ENCODE peak calls at places on chromosomes 4 and X, in six cellular contexts. One of them, this sample, is unnamed.

GRCh38 chr4:120718979-120719566 is 203.5 kb downstream of the PRDM5 start:
- DNase-seq in heart left ventricle: no peak
- DNase-seq in WERI-Rb-1: peak; percentile 54
- DNase-seq in adrenal gland: peak; percentile 31
- DNase-seq in foreskin fibroblast: peak; percentile 38
- DNase-seq in bronchial epithelial cell: peak; percentile 31
- DNase-seq in this sample: no peak

GRCh38 chrX:77167993-77168392 is 279.2 kb upstream of the FGF16 start:
- DNase-seq in adrenal gland: no peak
- DNase-seq in heart left ventricle: no peak
- DNase-seq in bronchial epithelial cell: peak; percentile 0
- DNase-seq in WERI-Rb-1: no peak
- DNase-seq in foreskin fibroblast: no peak
- DNase-seq in this sample: no peak

GRCh38 chr4:7043521-7044414 is 596 bp downstream of the TADA2B start:
- DNase-seq in heart left ventricle: peak; percentile 59
- DNase-seq in WERI-Rb-1: peak; percentile 47
- DNase-seq in bronchial epithelial cell: no peak
- DNase-seq in adrenal gland: peak; percentile 60
- DNase-seq in foreskin fibroblast: peak; percentile 25
- DNase-seq in this sample: no peak

GRCh38 chr4:157217708-157218107 is 2.8 kb upstream of the GRIA2 start:
- DNase-seq in heart left ventricle: no peak
- DNase-seq in bronchial epithelial cell: peak; percentile 37
- DNase-seq in WERI-Rb-1: no peak
- DNase-seq in adrenal gland: no peak
- DNase-seq in foreskin fibroblast: no peak
- DNase-seq in this sample: no peak

GRCh38 chr4:122533841-122534240 is 77.3 kb upstream of the IL2 start:
- DNase-seq in heart left ventricle: no peak
- DNase-seq in bronchial epithelial cell: no peak
- DNase-seq in foreskin fibroblast: no peak
- DNase-seq in adrenal gland: no peak
- DNase-seq in WERI-Rb-1: peak; percentile 59
- DNase-seq in this sample: peak; percentile 41

GRCh38 chrX:148288451-148288850 is 212.0 kb upstream of the AFF2 start:
- DNase-seq in adrenal gland: no peak
- DNase-seq in foreskin fibroblast: no peak
- DNase-seq in heart left ventricle: no peak
- DNase-seq in WERI-Rb-1: no peak
- DNase-seq in bronchial epithelial cell: no peak
- DNase-seq in this sample: no peak

GRCh38 chr4:133624744-133625143 is 475.6 kb downstream of the PCDH10 start:
- DNase-seq in heart left ventricle: no peak
- DNase-seq in bronchial epithelial cell: no peak
- DNase-seq in adrenal gland: no peak
- DNase-seq in foreskin fibroblast: no peak
- DNase-seq in WERI-Rb-1: peak; percentile 62
- DNase-seq in this sample: no peak

GRCh38 chrX:114964374-114964773 is 53.0 kb downstream of the IL13RA2 start:
- DNase-seq in foreskin fibroblast: no peak
- DNase-seq in heart left ventricle: no peak
- DNase-seq in WERI-Rb-1: no peak
- DNase-seq in bronchial epithelial cell: no peak
- DNase-seq in adrenal gland: no peak
- DNase-seq in this sample: no peak

GRCh38 chr4:17698116-17698515 is 83.3 kb downstream of the FAM184B start:
- DNase-seq in bronchial epithelial cell: no peak
- DNase-seq in WERI-Rb-1: no peak
- DNase-seq in adrenal gland: no peak
- DNase-seq in heart left ventricle: no peak
- DNase-seq in foreskin fibroblast: no peak
- DNase-seq in this sample: no peak

GRCh38 chrX:110282922-110283321 is 35.0 kb downstream of the AMMECR1 start:
- DNase-seq in WERI-Rb-1: no peak
- DNase-seq in heart left ventricle: no peak
- DNase-seq in adrenal gland: no peak
- DNase-seq in foreskin fibroblast: no peak
- DNase-seq in bronchial epithelial cell: no peak
- DNase-seq in this sample: no peak

GRCh38 chr4:182309877-182310276 is 66.7 kb downstream of the TENM3 start:
- DNase-seq in foreskin fibroblast: no peak
- DNase-seq in adrenal gland: no peak
- DNase-seq in heart left ventricle: no peak
- DNase-seq in WERI-Rb-1: no peak
- DNase-seq in bronchial epithelial cell: no peak
- DNase-seq in this sample: no peak

GRCh38 chr4:108486046-108486445 is 134.3 kb upstream of the RPL34 start:
- DNase-seq in WERI-Rb-1: no peak
- DNase-seq in heart left ventricle: no peak
- DNase-seq in foreskin fibroblast: no peak
- DNase-seq in adrenal gland: no peak
- DNase-seq in bronchial epithelial cell: no peak
- DNase-seq in this sample: no peak

GRCh38 chr4:85092536-85092935 is 126.0 kb upstream of the WDFY3 start:
- DNase-seq in foreskin fibroblast: no peak
- DNase-seq in WERI-Rb-1: no peak
- DNase-seq in heart left ventricle: no peak
- DNase-seq in bronchial epithelial cell: no peak
- DNase-seq in adrenal gland: no peak
- DNase-seq in this sample: no peak

GRCh38 chr4:36601864-36602263 is 320.4 kb downstream of the DTHD1 start:
- DNase-seq in heart left ventricle: no peak
- DNase-seq in adrenal gland: no peak
- DNase-seq in bronchial epithelial cell: no peak
- DNase-seq in WERI-Rb-1: no peak
- DNase-seq in foreskin fibroblast: no peak
- DNase-seq in this sample: no peak

GRCh38 chrX:69614896-69615295 is 1.0 kb upstream of the EDA start:
- DNase-seq in adrenal gland: no peak
- DNase-seq in heart left ventricle: peak; percentile 18
- DNase-seq in WERI-Rb-1: no peak
- DNase-seq in foreskin fibroblast: no peak
- DNase-seq in bronchial epithelial cell: no peak
- DNase-seq in this sample: no peak

GRCh38 chr4:97828646-97829045 is 314.6 kb downstream of the STPG2 start:
- DNase-seq in adrenal gland: no peak
- DNase-seq in bronchial epithelial cell: no peak
- DNase-seq in WERI-Rb-1: peak; percentile 87
- DNase-seq in heart left ventricle: no peak
- DNase-seq in foreskin fibroblast: no peak
- DNase-seq in this sample: no peak

GRCh38 chrX:85851418-85851817 is 195.9 kb downstream of the CHM start:
- DNase-seq in foreskin fibroblast: no peak
- DNase-seq in bronchial epithelial cell: peak; percentile 15
- DNase-seq in WERI-Rb-1: peak; percentile 27
- DNase-seq in heart left ventricle: no peak
- DNase-seq in adrenal gland: no peak
- DNase-seq in this sample: no peak
- TF ChIP-seq CTCF in foreskin fibroblast: peak; percentile 48
- TF ChIP-seq CTCF in bronchial epithelial cell: peak; percentile 52
- TF ChIP-seq CTCF in WERI-Rb-1: peak; percentile 75
- TF ChIP-seq CTCF in heart left ventricle: peak; percentile 29
- TF ChIP-seq CTCF in adrenal gland: no peak
- TF ChIP-seq CTCF in this sample: peak; percentile 59

DNA sequence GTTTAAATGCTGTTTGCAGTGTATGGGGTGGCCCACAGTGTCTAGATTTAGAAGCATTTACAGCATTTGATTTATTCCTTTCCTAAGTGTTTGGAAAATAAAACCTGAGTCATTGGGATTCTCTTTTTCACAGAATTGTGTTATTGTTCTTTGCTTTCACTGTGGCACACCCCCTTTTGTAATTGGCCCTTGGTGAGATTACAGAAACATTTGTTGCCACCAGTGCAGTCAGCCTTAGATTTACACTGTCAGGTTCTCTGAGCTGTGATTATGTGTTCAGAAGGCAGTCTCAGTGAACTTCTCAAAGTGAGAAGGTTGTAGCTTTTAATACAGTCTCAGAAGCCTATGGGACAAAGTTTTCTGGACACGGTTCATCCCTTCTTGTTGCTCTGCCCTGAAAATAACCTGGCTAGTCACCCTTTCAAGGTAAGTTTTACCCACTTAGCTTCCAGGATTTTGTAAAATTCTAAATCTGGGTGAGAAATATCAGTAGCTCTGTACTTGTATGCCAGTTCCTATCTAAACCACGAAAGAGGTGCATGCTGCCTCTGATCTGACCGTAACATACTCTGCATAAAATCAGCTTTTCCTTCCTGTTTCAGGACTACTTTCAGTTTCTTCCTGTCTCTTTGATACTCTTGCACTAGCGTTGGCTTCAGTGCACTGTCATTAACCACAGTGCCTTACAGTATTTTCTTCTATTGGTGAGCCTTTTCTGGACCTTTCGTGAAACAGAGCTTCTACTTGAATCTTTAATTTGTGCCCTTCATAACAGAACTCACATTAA is 12.6 kb downstream of the RUFY3 start:
- DNase-seq in bronchial epithelial cell: peak; percentile 59
- DNase-seq in adrenal gland: no peak
- DNase-seq in WERI-Rb-1: no peak
- DNase-seq in foreskin fibroblast: peak; percentile 24
- DNase-seq in heart left ventricle: no peak
- DNase-seq in this sample: no peak
- H3K4me3 ChIP-seq in bronchial epithelial cell: peak overlapping the region; percentile 18
- H3K4me3 ChIP-seq in adrenal gland: peak overlapping the region; percentile 26
- H3K4me3 ChIP-seq in WERI-Rb-1: peak overlapping the region; percentile 10
- H3K4me3 ChIP-seq in foreskin fibroblast: peak overlapping the region; percentile 52
- H3K4me3 ChIP-seq in heart left ventricle: peak overlapping the region; percentile 23
- H3K4me3 ChIP-seq in this sample: peak overlapping the region; percentile 46

GRCh38 chr4:3399277-3400194 is 42.2 kb upstream of the HGFAC start:
- DNase-seq in WERI-Rb-1: no peak
- DNase-seq in adrenal gland: no peak
- DNase-seq in bronchial epithelial cell: peak; percentile 24
- DNase-seq in foreskin fibroblast: no peak
- DNase-seq in heart left ventricle: peak; percentile 62
- DNase-seq in this sample: no peak
- TF ChIP-seq CTCF in WERI-Rb-1: no peak
- TF ChIP-seq CTCF in adrenal gland: peak; percentile 27
- TF ChIP-seq CTCF in bronchial epithelial cell: peak; percentile 4
- TF ChIP-seq CTCF in foreskin fibroblast: no peak
- TF ChIP-seq CTCF in heart left ventricle: peak; percentile 22
- TF ChIP-seq CTCF in this sample: peak; percentile 34

GRCh38 chrX:28589048-28589447 is 1.8 kb downstream of the IL1RAPL1 start:
- DNase-seq in heart left ventricle: no peak
- DNase-seq in foreskin fibroblast: no peak
- DNase-seq in WERI-Rb-1: no peak
- DNase-seq in bronchial epithelial cell: no peak
- DNase-seq in adrenal gland: no peak
- DNase-seq in this sample: no peak
- H3K4me3 ChIP-seq in heart left ventricle: peak overlapping the region; percentile 27
- H3K4me3 ChIP-seq in foreskin fibroblast: peak overlapping the region; percentile 49
- H3K4me3 ChIP-seq in WERI-Rb-1: no peak overlapping the region
- H3K4me3 ChIP-seq in bronchial epithelial cell: no peak overlapping the region
- H3K4me3 ChIP-seq in adrenal gland: no peak overlapping the region
- H3K4me3 ChIP-seq in this sample: no peak overlapping the region

DNA sequence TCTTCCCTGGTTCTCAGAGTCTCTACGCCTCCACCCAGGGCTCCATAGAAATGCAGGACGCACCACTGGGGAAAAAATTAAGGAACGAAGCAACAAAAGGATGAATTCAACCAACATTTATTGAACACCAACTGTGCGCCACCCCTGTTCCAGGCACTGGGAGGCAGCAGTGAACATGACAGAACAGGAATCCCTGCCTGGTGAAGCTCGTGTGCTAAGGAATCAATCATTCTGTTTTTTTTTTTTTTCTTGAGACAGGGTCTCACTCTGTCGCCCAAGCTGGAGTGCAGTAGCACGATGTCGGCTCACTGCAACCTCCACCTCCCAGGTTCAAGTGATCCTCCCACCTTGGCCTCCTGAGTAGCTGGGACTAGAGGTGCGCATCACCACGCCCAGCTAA is 1.9 kb upstream of the FTSJ1 start:
- DNase-seq in WERI-Rb-1: peak; percentile 52
- DNase-seq in bronchial epithelial cell: no peak
- DNase-seq in heart left ventricle: no peak
- DNase-seq in adrenal gland: no peak
- DNase-seq in foreskin fibroblast: no peak
- DNase-seq in this sample: no peak
- TF ChIP-seq CTCF in WERI-Rb-1: peak; percentile 52
- TF ChIP-seq CTCF in bronchial epithelial cell: peak; percentile 36
- TF ChIP-seq CTCF in heart left ventricle: no peak
- TF ChIP-seq CTCF in adrenal gland: no peak
- TF ChIP-seq CTCF in foreskin fibroblast: peak; percentile 11
- TF ChIP-seq CTCF in this sample: peak; percentile 50